ENCODE peak calls at places on chromosomes 7 and 10, in five cellular contexts. Y is OCI-M1, K is WTC11, Q is sciatic nerve, B is cardiac muscle cell. P is an unnamed sample.

GRCh38 chr10:62885656-62886461 is 69.7 kb upstream of the EGR2 start:
- DNase-seq in Y (no peak), K (no peak), Q (no peak), B (peak), P (no peak)

GRCh38 chr10:130193493-130194193 is 57.5 kb downstream of the GLRX3 start:
- DNase-seq in Y (no peak), K (no peak), Q (no peak), B (no peak), P (no peak)

GRCh38 chr7:81331061-81332018 is 412.5 kb upstream of the SEMA3C start:
- DNase-seq in Y (no peak), K (no peak), Q (no peak), B (no peak), P (no peak)

GRCh38 chr10:67790534-67791408 is 47.2 kb downstream of the DNAJC12 start:
- DNase-seq in Y (peak), K (no peak), Q (no peak), B (no peak), P (peak)

GRCh38 chr7:130365511-130366441 is 14.5 kb upstream of the CPA1 start:
- DNase-seq in Y (no peak), K (peak), Q (peak), B (no peak), P (no peak)

GRCh38 chr7:87316846-87317545 is 28.5 kb upstream of the CROT start:
- DNase-seq in Y (no peak), K (no peak), Q (no peak), B (no peak), P (no peak)

GRCh38 chr7:48045205-48045765 is 9.9 kb downstream of the C7orf57 start:
- DNase-seq in Y (no peak), K (no peak), Q (no peak), B (no peak), P (no peak)

GRCh38 chr7:19916011-19916410 is 142.6 kb upstream of the TMEM196 start:
- DNase-seq in Y (no peak), K (no peak), Q (no peak), B (no peak), P (no peak)

GRCh38 chr7:27774717-27775328 is 34.9 kb downstream of the TAX1BP1 start:
- DNase-seq in Y (peak), K (no peak), Q (no peak), B (peak), P (no peak)

GRCh38 chr10:123761666-123762230 is 95.6 kb downstream of the GPR26 start:
- DNase-seq in Y (no peak), K (peak), Q (no peak), B (no peak), P (no peak)

P was measured in SIG-M5.